ENCODE peak calls at places on chromosomes 11 and 22, in four cellular contexts. One of them, this sample, is unnamed.

GRCh38 chr11:37712246-37712645 is 1114.2 kb upstream of the RAG2 start:
- DNase-seq in BJ: no peak
- DNase-seq in K562: no peak
- DNase-seq in AG04449: no peak
- DNase-seq in this sample: no peak

GRCh38 chr11:9804414-9804902 is 140.6 kb downstream of the SWAP70 start:
- DNase-seq in BJ: no peak
- DNase-seq in K562: no peak
- DNase-seq in AG04449: no peak
- DNase-seq in this sample: no peak

GRCh38 chr11:62786318-62787004 is 741 bp upstream of the TMEM179B start:
- DNase-seq in AG04449: no peak
- DNase-seq in BJ: peak
- DNase-seq in K562: peak
- DNase-seq in this sample: no peak

GRCh38 chr11:80503990-80504389 is 1063.2 kb upstream of the TENM4 start:
- DNase-seq in AG04449: no peak
- DNase-seq in K562: no peak
- DNase-seq in BJ: no peak
- DNase-seq in this sample: no peak

GRCh38 chr11:75024764-75025211 is 36.1 kb downstream of the NEU3 start:
- DNase-seq in AG04449: no peak
- DNase-seq in BJ: no peak
- DNase-seq in K562: peak
- DNase-seq in this sample: no peak

GRCh38 chr22:49152146-49152929 is 675.3 kb downstream of the BRD1 start:
- DNase-seq in AG04449: no peak
- DNase-seq in BJ: no peak
- DNase-seq in K562: no peak
- DNase-seq in this sample: no peak

GRCh38 chr11:95486979-95487378 is 256.0 kb upstream of the SESN3 start:
- DNase-seq in AG04449: no peak
- DNase-seq in BJ: no peak
- DNase-seq in K562: no peak
- DNase-seq in this sample: no peak

GRCh38 chr22:45671783-45672563 is at the start of gene ATXN10:
- DNase-seq in K562: peak
- DNase-seq in BJ: no peak
- DNase-seq in AG04449: no peak
- DNase-seq in this sample: no peak

GRCh38 chr11:60947666-60948065 is 4.3 kb downstream of the SLC15A3 start:
- DNase-seq in AG04449: no peak
- DNase-seq in BJ: no peak
- DNase-seq in K562: no peak
- DNase-seq in this sample: no peak

GRCh38 chr22:45877036-45877380 is 100.0 kb downstream of the WNT7B start:
- DNase-seq in K562: no peak
- DNase-seq in AG04449: no peak
- DNase-seq in BJ: no peak
- DNase-seq in this sample: no peak

GRCh38 chr11:126105022-126105747 is 42.5 kb upstream of the CDON start:
- DNase-seq in BJ: no peak
- DNase-seq in AG04449: no peak
- DNase-seq in K562: no peak
- DNase-seq in this sample: no peak

GRCh38 chr22:19848298-19849224 is 6.1 kb downstream of the GNB1L start:
- DNase-seq in K562: no peak
- DNase-seq in AG04449: no peak
- DNase-seq in BJ: no peak
- DNase-seq in this sample: no peak

GRCh38 chr11:78800089-78800690 is 225.5 kb upstream of the NARS2 start:
- DNase-seq in BJ: no peak
- DNase-seq in AG04449: no peak
- DNase-seq in K562: no peak
- DNase-seq in this sample: no peak

GRCh38 chr22:17120711-17121234 is 387 bp downstream of the TMEM121B start:
- DNase-seq in K562: peak
- DNase-seq in AG04449: no peak
- DNase-seq in BJ: no peak
- DNase-seq in this sample: no peak

GRCh38 chr22:41417622-41418390 is 28.8 kb downstream of the TOB2 start:
- DNase-seq in K562: no peak
- DNase-seq in AG04449: no peak
- DNase-seq in BJ: no peak
- DNase-seq in this sample: no peak

GRCh38 chr11:115168229-115168671 is 336.0 kb downstream of the CADM1 start:
- DNase-seq in AG04449: no peak
- DNase-seq in K562: no peak
- DNase-seq in BJ: no peak
- DNase-seq in this sample: no peak

GRCh38 chr11:108734956-108735559 is 70.2 kb downstream of the DDX10 start:
- DNase-seq in AG04449: no peak
- DNase-seq in BJ: no peak
- DNase-seq in K562: peak
- DNase-seq in this sample: no peak

GRCh38 chr22:37739000-37739399 is 42.2 kb downstream of the TRIOBP start:
- DNase-seq in K562: no peak
- DNase-seq in BJ: no peak
- DNase-seq in AG04449: no peak
- DNase-seq in this sample: peak

GRCh38 chr11:83272627-83273026 is 13.5 kb downstream of the CCDC90B start:
- DNase-seq in AG04449: no peak
- DNase-seq in K562: no peak
- DNase-seq in BJ: peak
- DNase-seq in this sample: peak

GRCh38 chr22:44500623-44501022 is 2.6 kb upstream of the RTL6 start:
- DNase-seq in AG04449: no peak
- DNase-seq in BJ: no peak
- DNase-seq in K562: no peak
- DNase-seq in this sample: no peak

GRCh38 chr11:60921259-60921658 is 3.0 kb upstream of the TMEM132A start:
- DNase-seq in BJ: no peak
- DNase-seq in AG04449: no peak
- DNase-seq in K562: no peak
- DNase-seq in this sample: no peak

GRCh38 chr11:13923716-13924650 is 38.5 kb upstream of the SPON1 start:
- DNase-seq in BJ: no peak
- DNase-seq in AG04449: no peak
- DNase-seq in K562: no peak
- DNase-seq in this sample: no peak

GRCh38 chr11:104524276-104524675 is 360.3 kb upstream of the PDGFD start:
- DNase-seq in K562: no peak
- DNase-seq in AG04449: no peak
- DNase-seq in BJ: no peak
- DNase-seq in this sample: no peak

GRCh38 chr22:38282397-38282796 is 9.6 kb upstream of the TMEM184B start:
- DNase-seq in K562: no peak
- DNase-seq in AG04449: no peak
- DNase-seq in BJ: no peak
- DNase-seq in this sample: no peak

GRCh38 chr11:133065847-133066485 is 466.3 kb downstream of the OPCML start:
- DNase-seq in BJ: no peak
- DNase-seq in AG04449: peak
- DNase-seq in K562: no peak
- DNase-seq in this sample: no peak

GRCh38 chr11:76209956-76210885 is 3.9 kb upstream of the WNT11 start:
- DNase-seq in BJ: no peak
- DNase-seq in AG04449: no peak
- DNase-seq in K562: no peak
- DNase-seq in this sample: peak

GRCh38 chr11:536841-537621 is at the start of gene LRRC56:
- DNase-seq in AG04449: no peak
- DNase-seq in K562: peak
- DNase-seq in BJ: peak
- DNase-seq in this sample: peak

GRCh38 chr11:64545605-64546004 is 45.4 kb upstream of the SLC22A12 start:
- DNase-seq in BJ: no peak
- DNase-seq in K562: no peak
- DNase-seq in AG04449: no peak
- DNase-seq in this sample: peak

GRCh38 chr22:24968066-24968561 is 15.6 kb downstream of the KIAA1671 start:
- DNase-seq in AG04449: no peak
- DNase-seq in BJ: no peak
- DNase-seq in K562: no peak
- DNase-seq in this sample: no peak

GRCh38 chr11:104658177-104658576 is 240.1 kb downstream of the CASP12 start:
- DNase-seq in AG04449: no peak
- DNase-seq in BJ: no peak
- DNase-seq in K562: no peak
- DNase-seq in this sample: no peak

GRCh38 chr11:65546217-65546958 is 11.8 kb downstream of the LTBP3 start:
- DNase-seq in BJ: no peak
- DNase-seq in AG04449: no peak
- DNase-seq in K562: peak
- DNase-seq in this sample: no peak
- H3K4me3 ChIP-seq in BJ: no peak
- H3K4me3 ChIP-seq in AG04449: no peak
- H3K4me3 ChIP-seq in K562: peak
- H3K4me3 ChIP-seq in this sample: no peak

GRCh38 chr11:1873048-1873812 is 18.5 kb downstream of the PRR33 start:
- DNase-seq in AG04449: no peak
- DNase-seq in BJ: no peak
- DNase-seq in K562: no peak
- DNase-seq in this sample: no peak
- H3K4me3 ChIP-seq in AG04449: no peak
- H3K4me3 ChIP-seq in BJ: no peak
- H3K4me3 ChIP-seq in K562: no peak
- H3K4me3 ChIP-seq in this sample: no peak

DNA sequence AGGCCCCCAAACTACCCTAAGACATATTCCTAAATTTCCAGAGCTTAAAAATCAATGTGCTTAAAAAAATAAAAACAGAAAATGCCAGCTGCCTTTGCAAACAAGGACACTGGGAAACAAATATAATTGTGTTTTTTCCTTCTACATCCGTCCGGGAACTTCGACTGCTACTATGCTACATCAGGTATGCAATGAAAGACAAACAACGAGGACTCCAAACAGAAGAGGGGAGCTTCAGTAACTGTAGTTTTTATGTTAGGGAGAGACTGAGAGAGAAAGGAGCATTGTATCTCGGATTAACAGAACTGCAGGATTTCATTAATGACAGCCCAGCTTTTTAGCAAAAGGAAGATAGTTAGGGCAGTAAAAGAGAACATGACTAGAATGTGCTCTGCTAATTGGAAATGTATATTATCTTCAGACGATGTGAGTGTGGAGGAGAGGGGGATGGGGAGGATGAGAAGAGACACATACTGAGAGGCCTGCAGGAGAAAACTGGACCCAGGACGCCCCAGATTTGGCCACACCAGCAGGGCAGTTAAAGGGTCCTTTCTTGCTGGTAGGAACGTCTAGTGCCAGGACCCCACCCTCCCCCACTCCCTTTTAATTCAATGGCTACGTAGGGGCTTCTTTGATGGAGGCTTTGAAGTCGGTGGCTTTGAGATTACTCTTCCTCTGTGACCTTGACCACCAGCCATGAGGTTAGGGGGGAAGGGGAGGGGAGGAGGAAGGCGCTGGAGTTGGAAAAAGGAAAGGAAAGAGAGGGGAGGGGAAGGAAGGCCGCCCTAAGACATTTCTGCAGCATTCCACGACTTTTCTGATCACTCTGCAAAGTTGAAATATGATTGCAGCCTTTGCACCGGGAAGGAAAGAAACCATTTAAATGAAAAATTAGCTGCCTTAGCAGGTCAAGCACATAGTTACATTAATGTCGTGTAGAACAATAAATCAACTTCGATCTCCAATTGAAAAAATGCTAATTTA is 187.1 kb downstream of the BLID start:
- DNase-seq in K562: no peak
- DNase-seq in BJ: no peak
- DNase-seq in AG04449: no peak
- DNase-seq in this sample: no peak
- H3K4me3 ChIP-seq in K562: no peak
- H3K4me3 ChIP-seq in BJ: no peak
- H3K4me3 ChIP-seq in AG04449: no peak
- H3K4me3 ChIP-seq in this sample: peak

DNA sequence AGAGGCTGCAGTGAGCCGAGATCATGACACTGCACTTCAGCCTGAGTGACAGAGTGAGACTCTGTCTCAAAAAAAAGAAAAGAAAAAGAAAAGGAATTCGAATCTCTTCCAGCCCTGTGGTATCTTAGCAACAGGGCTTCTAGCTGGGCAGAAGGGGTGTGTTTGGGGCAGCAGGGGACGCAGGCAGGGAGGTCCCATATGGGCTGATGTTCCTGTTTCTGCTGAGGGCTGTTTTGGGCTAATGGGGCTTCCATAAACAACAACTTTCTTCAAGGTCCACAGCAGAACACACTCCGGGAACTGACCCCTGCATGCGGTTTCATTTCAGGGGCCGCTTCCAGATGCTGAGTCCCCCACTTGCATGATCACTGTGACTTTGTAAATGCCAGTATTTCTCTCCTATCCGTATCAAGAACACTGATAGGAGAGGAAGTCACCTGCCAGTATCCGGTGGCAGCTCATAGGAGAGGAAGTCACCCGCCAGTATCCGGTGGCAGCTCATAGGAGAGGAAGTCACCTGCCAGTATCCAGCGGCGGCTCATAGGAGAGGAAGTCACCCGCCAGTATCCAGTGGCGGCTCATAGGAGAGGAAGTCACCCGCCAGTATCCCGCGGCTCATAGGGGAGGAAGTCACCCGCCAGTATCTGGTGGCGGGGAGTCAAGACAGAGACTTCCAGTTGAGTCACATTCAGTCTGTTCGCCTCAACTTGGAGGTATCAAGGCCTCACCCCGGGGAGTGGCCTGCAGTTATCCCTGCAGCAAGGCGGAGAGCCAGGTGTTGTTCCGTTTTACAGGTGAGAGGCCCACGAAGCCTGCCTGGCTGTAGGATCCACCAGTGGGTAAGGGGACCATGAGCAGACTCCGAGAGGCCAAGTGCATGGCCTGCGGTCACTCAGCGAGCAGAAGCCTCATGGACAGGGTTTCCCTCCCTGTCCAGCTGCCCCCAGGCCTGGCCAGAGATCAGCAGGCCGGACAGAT is 8.3 kb upstream of the FGF19 start:
- DNase-seq in BJ: no peak
- DNase-seq in AG04449: no peak
- DNase-seq in K562: no peak
- DNase-seq in this sample: no peak
- H3K4me3 ChIP-seq in BJ: no peak
- H3K4me3 ChIP-seq in AG04449: no peak
- H3K4me3 ChIP-seq in K562: no peak
- H3K4me3 ChIP-seq in this sample: no peak

This sample was measured in skeletal muscle cell.